ENCODE peak calls at places on chromosomes 5 and 9, in eight cellular contexts. One of them, this sample, is unnamed. For H3K9me3, the result is how much of the 10 kb centered on the place peaks cover.

GRCh38 chr5:14187660-14188059 is 44.5 kb downstream of the TRIO start:
- DNase-seq in cardiac muscle cell: peak
- DNase-seq in lower lobe of right lung: no peak
- DNase-seq in OCI-LY7: no peak
- DNase-seq in colonic mucosa: no peak
- DNase-seq in prostate gland: no peak
- DNase-seq in A549: peak
- DNase-seq in osteoblast: no peak
- DNase-seq in this sample: no peak

GRCh38 chr9:83062653-83063527 is at the start of gene RASEF:
- DNase-seq in cardiac muscle cell: peak
- DNase-seq in lower lobe of right lung: peak
- DNase-seq in OCI-LY7: no peak
- DNase-seq in colonic mucosa: peak
- DNase-seq in prostate gland: peak
- DNase-seq in A549: peak
- DNase-seq in osteoblast: peak
- DNase-seq in this sample: no peak

GRCh38 chr5:118723021-118723338 is 265.4 kb downstream of the DTWD2 start:
- DNase-seq in cardiac muscle cell: no peak
- DNase-seq in lower lobe of right lung: no peak
- DNase-seq in OCI-LY7: no peak
- DNase-seq in colonic mucosa: no peak
- DNase-seq in prostate gland: no peak
- DNase-seq in A549: no peak
- DNase-seq in osteoblast: no peak
- DNase-seq in this sample: no peak

GRCh38 chr5:128097224-128097623 is 13.7 kb downstream of the SLC12A2 start:
- DNase-seq in cardiac muscle cell: no peak
- DNase-seq in lower lobe of right lung: no peak
- DNase-seq in OCI-LY7: no peak
- DNase-seq in colonic mucosa: no peak
- DNase-seq in prostate gland: no peak
- DNase-seq in A549: no peak
- DNase-seq in osteoblast: no peak
- DNase-seq in this sample: no peak

GRCh38 chr5:142322747-142323479 is 1.9 kb downstream of the SPRY4 start:
- DNase-seq in cardiac muscle cell: peak
- DNase-seq in lower lobe of right lung: no peak
- DNase-seq in OCI-LY7: no peak
- DNase-seq in colonic mucosa: no peak
- DNase-seq in prostate gland: no peak
- DNase-seq in A549: no peak
- DNase-seq in osteoblast: peak
- DNase-seq in this sample: no peak

GRCh38 chr9:17004500-17004899 is 130.3 kb upstream of the CNTLN start:
- DNase-seq in cardiac muscle cell: peak
- DNase-seq in lower lobe of right lung: no peak
- DNase-seq in OCI-LY7: no peak
- DNase-seq in colonic mucosa: no peak
- DNase-seq in prostate gland: no peak
- DNase-seq in A549: no peak
- DNase-seq in osteoblast: peak
- DNase-seq in this sample: no peak

GRCh38 chr5:52378237-52378636 is 409.5 kb upstream of the ITGA1 start:
- DNase-seq in cardiac muscle cell: no peak
- DNase-seq in lower lobe of right lung: no peak
- DNase-seq in OCI-LY7: no peak
- DNase-seq in colonic mucosa: no peak
- DNase-seq in prostate gland: no peak
- DNase-seq in A549: no peak
- DNase-seq in osteoblast: no peak
- DNase-seq in this sample: no peak

GRCh38 chr9:127570533-127571111 is 41.5 kb upstream of the STXBP1 start:
- DNase-seq in cardiac muscle cell: no peak
- DNase-seq in lower lobe of right lung: no peak
- DNase-seq in OCI-LY7: no peak
- DNase-seq in colonic mucosa: no peak
- DNase-seq in prostate gland: no peak
- DNase-seq in A549: no peak
- DNase-seq in osteoblast: peak
- DNase-seq in this sample: no peak

GRCh38 chr5:96344678-96345612 is 88.1 kb downstream of the PCSK1 start:
- DNase-seq in cardiac muscle cell: peak
- DNase-seq in lower lobe of right lung: no peak
- DNase-seq in OCI-LY7: peak
- DNase-seq in colonic mucosa: peak
- DNase-seq in prostate gland: peak
- DNase-seq in A549: peak
- DNase-seq in osteoblast: peak
- DNase-seq in this sample: no peak

GRCh38 chr9:18703086-18703750 is 229.3 kb downstream of the ADAMTSL1 start:
- DNase-seq in cardiac muscle cell: peak
- DNase-seq in lower lobe of right lung: no peak
- DNase-seq in OCI-LY7: no peak
- DNase-seq in colonic mucosa: no peak
- DNase-seq in prostate gland: no peak
- DNase-seq in A549: no peak
- DNase-seq in osteoblast: peak
- DNase-seq in this sample: no peak

DNA sequence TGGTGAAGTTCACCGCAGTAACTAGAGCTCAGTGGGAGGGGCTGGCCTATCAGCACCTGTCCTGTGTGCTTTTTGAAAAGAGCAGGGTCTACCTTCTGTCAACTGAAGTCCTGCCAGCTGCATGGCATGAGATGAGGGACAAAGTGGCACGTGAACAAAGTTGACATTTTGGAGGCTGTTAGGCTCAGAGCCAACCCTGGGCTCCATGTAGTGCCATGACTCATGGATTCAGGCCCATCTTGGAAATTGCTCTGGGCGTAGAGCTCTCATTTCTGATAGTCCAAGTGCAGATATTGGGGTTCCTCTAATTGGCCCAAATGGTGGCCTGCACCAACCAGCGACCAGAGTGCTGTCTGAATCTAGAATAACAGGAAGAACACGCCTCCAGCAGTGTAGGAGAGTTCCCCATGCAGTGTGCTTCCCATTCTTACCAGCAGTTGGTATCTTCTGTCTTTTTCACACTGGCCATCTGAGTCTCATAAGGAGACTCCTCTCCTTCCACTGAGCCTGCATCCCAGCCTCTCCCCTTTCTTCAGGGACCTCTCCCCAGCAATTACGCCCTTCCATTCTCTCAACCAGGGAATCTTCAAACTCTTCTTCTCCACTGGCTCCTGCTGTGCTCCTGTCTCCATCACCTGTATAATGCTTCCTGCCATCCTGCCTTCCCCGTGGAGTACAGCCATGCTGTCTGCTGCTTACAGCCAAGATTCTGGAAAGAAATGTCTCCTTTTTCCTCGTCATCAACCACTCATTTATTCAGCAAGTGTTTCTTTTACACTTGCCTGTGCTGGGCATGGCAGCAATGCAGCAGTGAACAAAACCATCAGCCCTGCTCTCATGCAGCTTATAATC is 30.4 kb downstream of the IRF1 start:
- DNase-seq in cardiac muscle cell: no peak
- DNase-seq in lower lobe of right lung: peak
- DNase-seq in OCI-LY7: peak
- DNase-seq in colonic mucosa: no peak
- DNase-seq in prostate gland: no peak
- DNase-seq in A549: no peak
- DNase-seq in osteoblast: no peak
- DNase-seq in this sample: no peak
- TF ChIP-seq CTCF in cardiac muscle cell: peak
- TF ChIP-seq CTCF in lower lobe of right lung: peak
- TF ChIP-seq CTCF in OCI-LY7: peak
- TF ChIP-seq CTCF in colonic mucosa: peak
- TF ChIP-seq CTCF in prostate gland: no peak
- TF ChIP-seq CTCF in A549: no peak
- TF ChIP-seq CTCF in osteoblast: peak
- TF ChIP-seq CTCF in this sample: peak

GRCh38 chr9:129606161-129607025 is 14.5 kb downstream of the C9orf50 start:
- DNase-seq in cardiac muscle cell: peak
- DNase-seq in lower lobe of right lung: no peak
- DNase-seq in OCI-LY7: no peak
- DNase-seq in colonic mucosa: no peak
- DNase-seq in prostate gland: no peak
- DNase-seq in A549: no peak
- DNase-seq in osteoblast: peak
- DNase-seq in this sample: no peak
- H3K27ac ChIP-seq in cardiac muscle cell: no peak
- H3K27ac ChIP-seq in lower lobe of right lung: peak
- H3K27ac ChIP-seq in OCI-LY7: no peak
- H3K27ac ChIP-seq in colonic mucosa: peak
- H3K27ac ChIP-seq in prostate gland: peak
- H3K27ac ChIP-seq in A549: peak
- H3K27ac ChIP-seq in osteoblast: peak
- H3K27ac ChIP-seq in this sample: no peak

GRCh38 chr9:96758845-96759673 is 18.8 kb downstream of the ZNF510 start:
- DNase-seq in cardiac muscle cell: peak
- DNase-seq in lower lobe of right lung: no peak
- DNase-seq in OCI-LY7: no peak
- DNase-seq in colonic mucosa: no peak
- DNase-seq in prostate gland: no peak
- DNase-seq in A549: peak
- DNase-seq in osteoblast: no peak
- DNase-seq in this sample: no peak
- H3K9me3 ChIP-seq in cardiac muscle cell: under half
- H3K9me3 ChIP-seq in lower lobe of right lung: half or more
- H3K9me3 ChIP-seq in OCI-LY7: half or more
- H3K9me3 ChIP-seq in colonic mucosa: under half
- H3K9me3 ChIP-seq in prostate gland: under half
- H3K9me3 ChIP-seq in A549: half or more
- H3K9me3 ChIP-seq in osteoblast: half or more
- H3K9me3 ChIP-seq in this sample: half or more

GRCh38 chr5:10849278-10849677 is 88.2 kb upstream of the DAP start:
- DNase-seq in cardiac muscle cell: no peak
- DNase-seq in lower lobe of right lung: no peak
- DNase-seq in OCI-LY7: no peak
- DNase-seq in colonic mucosa: no peak
- DNase-seq in prostate gland: no peak
- DNase-seq in A549: peak
- DNase-seq in osteoblast: no peak
- DNase-seq in this sample: no peak
- TF ChIP-seq CTCF in cardiac muscle cell: no peak
- TF ChIP-seq CTCF in lower lobe of right lung: no peak
- TF ChIP-seq CTCF in OCI-LY7: no peak
- TF ChIP-seq CTCF in colonic mucosa: no peak
- TF ChIP-seq CTCF in prostate gland: no peak
- TF ChIP-seq CTCF in A549: no peak
- TF ChIP-seq CTCF in osteoblast: no peak
- TF ChIP-seq CTCF in this sample: no peak

GRCh38 chr5:77167695-77168111 is 42.8 kb upstream of the PDE8B start:
- DNase-seq in cardiac muscle cell: peak
- DNase-seq in lower lobe of right lung: no peak
- DNase-seq in OCI-LY7: no peak
- DNase-seq in colonic mucosa: no peak
- DNase-seq in prostate gland: no peak
- DNase-seq in A549: peak
- DNase-seq in osteoblast: peak
- DNase-seq in this sample: no peak
- H3K27ac ChIP-seq in cardiac muscle cell: no peak
- H3K27ac ChIP-seq in lower lobe of right lung: peak
- H3K27ac ChIP-seq in OCI-LY7: no peak
- H3K27ac ChIP-seq in colonic mucosa: no peak
- H3K27ac ChIP-seq in prostate gland: peak
- H3K27ac ChIP-seq in A549: peak
- H3K27ac ChIP-seq in osteoblast: peak
- H3K27ac ChIP-seq in this sample: no peak

DNA sequence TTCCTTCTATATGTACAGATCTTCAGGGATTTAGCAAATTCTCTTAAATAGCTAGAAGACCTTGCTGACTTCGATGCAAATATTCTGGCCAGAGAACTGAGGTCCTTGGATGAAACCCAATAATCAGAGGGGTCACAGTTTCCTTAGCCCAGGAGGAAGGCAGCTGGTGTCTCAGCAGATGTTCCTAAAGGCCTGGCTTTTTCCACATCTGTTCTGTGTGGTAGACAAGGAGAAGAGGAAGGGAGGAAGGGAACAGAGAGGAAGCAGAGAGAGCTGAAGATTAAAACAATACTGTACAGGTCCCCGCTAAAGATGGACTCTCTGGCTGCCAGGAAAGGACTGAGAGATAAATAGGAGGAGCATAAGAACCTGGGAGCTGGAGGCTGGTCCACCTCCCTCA is 33.1 kb downstream of the BOD1 start:
- DNase-seq in cardiac muscle cell: no peak
- DNase-seq in lower lobe of right lung: no peak
- DNase-seq in OCI-LY7: no peak
- DNase-seq in colonic mucosa: no peak
- DNase-seq in prostate gland: no peak
- DNase-seq in A549: no peak
- DNase-seq in osteoblast: no peak
- DNase-seq in this sample: no peak
- H3K9me3 ChIP-seq in cardiac muscle cell: under half
- H3K9me3 ChIP-seq in lower lobe of right lung: under half
- H3K9me3 ChIP-seq in OCI-LY7: under half
- H3K9me3 ChIP-seq in colonic mucosa: under half
- H3K9me3 ChIP-seq in prostate gland: under half
- H3K9me3 ChIP-seq in A549: under half
- H3K9me3 ChIP-seq in osteoblast: under half
- H3K9me3 ChIP-seq in this sample: under half

DNA sequence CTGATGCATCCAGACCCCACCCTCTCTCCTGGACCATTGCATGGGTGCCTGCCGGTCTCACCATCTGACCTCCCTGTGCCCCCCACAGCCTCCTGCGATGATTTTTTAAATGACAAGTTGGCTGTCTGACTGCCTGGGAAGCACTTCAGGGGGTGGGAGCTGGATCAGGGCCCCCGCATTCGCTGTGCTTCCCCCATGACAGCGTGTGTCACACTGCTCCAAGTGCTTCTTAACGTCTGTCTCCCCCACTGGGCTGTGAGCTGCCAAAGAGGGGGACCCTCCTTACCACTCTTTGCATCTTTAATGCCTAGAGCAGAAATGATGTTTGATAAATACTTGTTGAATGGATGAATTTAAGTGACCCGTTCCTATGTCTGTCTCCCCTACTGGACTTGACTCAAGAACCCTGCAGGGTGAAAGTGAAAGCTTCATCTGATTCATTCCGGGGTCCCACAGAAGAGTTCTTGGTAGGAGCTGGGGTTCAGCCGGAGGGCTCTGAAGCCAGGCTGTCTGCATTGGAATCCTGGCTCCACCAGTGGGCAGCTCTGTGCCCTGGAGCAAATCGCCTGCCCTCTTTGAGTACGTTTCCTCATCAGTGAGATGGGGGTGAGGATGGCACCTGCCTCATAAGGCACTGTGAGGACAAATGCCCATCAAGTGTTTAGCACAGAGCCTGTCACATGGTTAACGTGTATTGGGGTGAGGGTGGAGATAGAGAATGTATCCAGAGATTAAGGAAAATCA is 7.6 kb upstream of the EGR1 start:
- DNase-seq in cardiac muscle cell: no peak
- DNase-seq in lower lobe of right lung: peak
- DNase-seq in OCI-LY7: no peak
- DNase-seq in colonic mucosa: no peak
- DNase-seq in prostate gland: no peak
- DNase-seq in A549: no peak
- DNase-seq in osteoblast: peak
- DNase-seq in this sample: no peak
- TF ChIP-seq CTCF in cardiac muscle cell: peak
- TF ChIP-seq CTCF in lower lobe of right lung: no peak
- TF ChIP-seq CTCF in OCI-LY7: no peak
- TF ChIP-seq CTCF in colonic mucosa: no peak
- TF ChIP-seq CTCF in prostate gland: no peak
- TF ChIP-seq CTCF in A549: no peak
- TF ChIP-seq CTCF in osteoblast: no peak
- TF ChIP-seq CTCF in this sample: no peak

This sample was measured in CD4-positive, alpha-beta T cell.